ENCODE peak calls at places on chromosomes 6 and 20, in six cellular contexts. Y is neural progenitor cell, M is breast epithelium, F is upper lobe of left lung, R is endothelial cell of umbilical vein, H is lower lobe of right lung. K is an unnamed sample. For H3K27me3, the result is how much of the 10 kb centered on the place peaks cover.

GRCh38 chr20:5135363-5136012 is 8.7 kb downstream of the CDS2 start:
- DNase-seq in F (no peak), Y (no peak), H (no peak), R (no peak), M (no peak), K (no peak)

GRCh38 chr6:125718109-125718508 is 31.3 kb upstream of the HEY2 start:
- DNase-seq in M (no peak), F (no peak), H (no peak), R (no peak), Y (no peak), K (no peak)

GRCh38 chr6:18102783-18103509 is 19.5 kb downstream of the NHLRC1 start:
- DNase-seq in F (no peak), H (no peak), M (no peak), R (no peak), Y (no peak), K (no peak)

GRCh38 chr20:3454821-3455220 is 16.0 kb upstream of the ATRN start:
- DNase-seq in H (no peak), Y (no peak), R (no peak), F (no peak), M (no peak), K (no peak)

GRCh38 chr6:84284428-84285033 is 57.1 kb upstream of the CEP162 start:
- DNase-seq in R (peak), Y (peak), F (no peak), M (no peak), H (no peak), K (no peak)

GRCh38 chr6:45801471-45802289 is 214.0 kb downstream of the CLIC5 start:
- DNase-seq in R (no peak), F (no peak), H (no peak), Y (no peak), M (no peak), K (no peak)

GRCh38 chr6:68313911-68314310 is 321.2 kb upstream of the ADGRB3 start:
- DNase-seq in R (no peak), Y (peak), H (no peak), F (no peak), M (no peak), K (no peak)

GRCh38 chr20:39829255-39829654 is 859.8 kb downstream of the MAFB start:
- DNase-seq in Y (peak), R (no peak), F (no peak), H (no peak), M (no peak), K (no peak)

GRCh38 chr6:7267521-7268091 is 45.4 kb downstream of the SSR1 start:
- DNase-seq in F (peak), M (peak), H (no peak), Y (no peak), R (peak), K (peak)

GRCh38 chr6:152212437-152212836 is 405.0 kb downstream of the ESR1 start:
- DNase-seq in R (no peak), H (no peak), F (no peak), Y (no peak), M (no peak), K (no peak)

GRCh38 chr6:37696841-37697735 is 595 bp downstream of the MDGA1 start:
- DNase-seq in H (no peak), Y (peak), R (peak), M (no peak), F (no peak), K (no peak)

GRCh38 chr6:160792711-160793110 is 90.7 kb downstream of the PLG start:
- DNase-seq in H (no peak), F (no peak), R (no peak), M (no peak), Y (no peak), K (no peak)

GRCh38 chr6:148599967-148600426 is 146.8 kb upstream of the UST start:
- DNase-seq in R (no peak), M (no peak), F (no peak), Y (peak), H (no peak), K (no peak)

GRCh38 chr6:93177451-93177850 is 241.9 kb downstream of the EPHA7 start:
- DNase-seq in H (no peak), R (no peak), F (no peak), M (no peak), Y (no peak), K (no peak)

GRCh38 chr6:39041072-39041471 is 7.5 kb upstream of the GLP1R start:
- DNase-seq in R (no peak), Y (no peak), F (no peak), H (no peak), M (no peak), K (no peak)

GRCh38 chr6:26215200-26216014 is 128.2 kb downstream of the HFE start:
- DNase-seq in F (no peak), R (peak), Y (peak), M (no peak), H (no peak), K (no peak)

GRCh38 chr20:47351643-47352331 is 4.7 kb downstream of the ZMYND8 start:
- DNase-seq in R (peak), M (no peak), F (no peak), H (peak), Y (peak), K (no peak)

GRCh38 chr20:50848341-50848808 is 53.5 kb downstream of the BCAS4 start:
- DNase-seq in R (no peak), M (no peak), F (no peak), Y (no peak), H (no peak), K (peak)

GRCh38 chr6:165059032-165059431 is 250.4 kb downstream of the C6orf118 start:
- DNase-seq in F (no peak), H (no peak), R (no peak), M (no peak), Y (no peak), K (no peak)

GRCh38 chr20:4090756-4091331 is 75.5 kb upstream of the RNF24 start:
- DNase-seq in M (no peak), Y (no peak), H (no peak), F (no peak), R (peak), K (no peak)

GRCh38 chr6:121823437-121823851 is 388.0 kb downstream of the GJA1 start:
- DNase-seq in R (peak), F (no peak), H (no peak), Y (peak), M (no peak), K (no peak)

GRCh38 chr6:22113046-22113766 is 183.6 kb downstream of the PRL start:
- DNase-seq in F (peak), M (no peak), H (no peak), Y (no peak), R (peak), K (peak)

GRCh38 chr20:44730441-44730840 is 15.2 kb upstream of the KCNK15 start:
- DNase-seq in H (peak), Y (no peak), F (no peak), M (no peak), R (peak), K (no peak)

GRCh38 chr6:108302371-108302770 is 7.5 kb downstream of the AFG1L start:
- DNase-seq in F (no peak), R (no peak), H (no peak), Y (no peak), M (no peak), K (no peak)

GRCh38 chr6:149212892-149213786 is 104.4 kb upstream of the TAB2 start:
- DNase-seq in M (no peak), R (no peak), H (no peak), Y (no peak), F (no peak), K (no peak)

GRCh38 chr6:24721461-24722215 is 2.7 kb upstream of the C6orf62 start:
- DNase-seq in F (peak), Y (no peak), R (no peak), M (no peak), H (no peak), K (no peak)

GRCh38 chr20:55353206-55353605 is 652.1 kb downstream of the CBLN4 start:
- DNase-seq in M (no peak), R (no peak), H (no peak), Y (no peak), F (no peak), K (no peak)

GRCh38 chr6:162377735-162378134 is 349.8 kb downstream of the PRKN start:
- DNase-seq in M (no peak), F (no peak), Y (no peak), H (no peak), R (no peak), K (no peak)

GRCh38 chr6:109434456-109434855 is 6.0 kb downstream of the PPIL6 start:
- DNase-seq in M (no peak), R (no peak), Y (no peak), H (no peak), F (no peak), K (no peak)

GRCh38 chr6:166419268-166419667 is 36.5 kb upstream of the MPC1 start:
- DNase-seq in Y (no peak), F (no peak), R (no peak), H (no peak), M (no peak), K (no peak)

GRCh38 chr6:96420294-96420693 is 101.3 kb upstream of the UFL1 start:
- DNase-seq in M (no peak), R (no peak), Y (no peak), H (no peak), F (no peak), K (no peak)

GRCh38 chr6:25405442-25405841 is 126.3 kb downstream of the CARMIL1 start:
- DNase-seq in Y (no peak), F (no peak), H (no peak), M (no peak), R (no peak), K (no peak)

GRCh38 chr20:14712302-14712739 is 374.9 kb upstream of the FLRT3 start:
- DNase-seq in R (no peak), Y (peak), M (no peak), F (no peak), H (no peak), K (peak)

GRCh38 chr6:1313755-1314503 is 2.0 kb downstream of the FOXQ1 start:
- DNase-seq in F (peak), R (no peak), M (no peak), Y (peak), H (peak), K (no peak)

GRCh38 chr6:1312444-1313363 is 806 bp downstream of the FOXQ1 start:
- DNase-seq in H (peak), R (no peak), M (no peak), F (no peak), Y (peak), K (no peak)

GRCh38 chr6:1314617-1315016 is 2.7 kb downstream of the FOXQ1 start:
- DNase-seq in R (no peak), H (no peak), F (no peak), M (no peak), Y (no peak), K (no peak)

GRCh38 chr6:1312193-1312443 is 220 bp downstream of the FOXQ1 start:
- DNase-seq in F (no peak), R (no peak), M (no peak), Y (no peak), H (no peak), K (no peak)

GRCh38 chr6:1313364-1313754 is 1.5 kb downstream of the FOXQ1 start:
- DNase-seq in F (no peak), R (no peak), M (no peak), Y (no peak), H (no peak), K (no peak)
- H3K27me3 ChIP-seq in F (under half), R (under half), M (half or more), Y (half or more), H (half or more), K (under half)

GRCh38 chr6:106094964-106095335 is 8.8 kb downstream of the PRDM1 start:
- DNase-seq in R (no peak), H (no peak), F (no peak), Y (no peak), M (no peak), K (no peak)
- H3K27ac ChIP-seq in R (no peak), H (no peak), F (peak), Y (no peak), M (no peak), K (no peak)

GRCh38 chr20:57225830-57226229 is 40.6 kb downstream of the BMP7 start:
- DNase-seq in R (no peak), F (no peak), Y (no peak), H (no peak), M (no peak), K (no peak)
- H3K27me3 ChIP-seq in R (under half), F (under half), Y (under half), H (under half), M (under half), K (under half)

GRCh38 chr6:134739299-134740090 is 210.4 kb downstream of the ALDH8A1 start:
- DNase-seq in Y (no peak), R (peak), M (no peak), F (no peak), H (no peak), K (no peak)
- H3K27ac ChIP-seq in Y (no peak), R (peak), M (no peak), F (no peak), H (no peak), K (peak)

DNA sequence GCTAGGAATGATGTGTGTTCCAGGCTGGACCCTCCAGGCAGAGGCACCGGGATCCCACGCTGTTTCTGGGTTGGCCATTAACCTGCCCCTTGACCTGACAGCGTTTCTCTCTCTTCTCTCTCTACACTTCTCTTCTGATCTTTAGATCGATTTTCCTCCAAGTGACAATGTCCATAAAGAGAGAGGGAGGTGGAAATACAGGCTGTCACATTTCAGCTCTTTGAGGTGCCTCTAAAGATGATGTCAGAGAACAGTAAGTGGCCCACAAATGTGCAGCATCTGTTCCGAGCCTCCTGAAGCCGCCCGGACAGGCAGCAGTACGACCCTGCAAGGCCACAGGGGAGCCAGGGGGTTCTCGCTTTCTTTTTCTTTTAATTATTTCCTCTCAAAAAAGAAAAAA is 2.5 kb upstream of the SLCO4A1 start:
- DNase-seq in F (no peak), M (no peak), H (no peak), R (no peak), Y (no peak), K (no peak)
- H3K27me3 ChIP-seq in F (under half), M (under half), H (under half), R (under half), Y (half or more), K (under half)

DNA sequence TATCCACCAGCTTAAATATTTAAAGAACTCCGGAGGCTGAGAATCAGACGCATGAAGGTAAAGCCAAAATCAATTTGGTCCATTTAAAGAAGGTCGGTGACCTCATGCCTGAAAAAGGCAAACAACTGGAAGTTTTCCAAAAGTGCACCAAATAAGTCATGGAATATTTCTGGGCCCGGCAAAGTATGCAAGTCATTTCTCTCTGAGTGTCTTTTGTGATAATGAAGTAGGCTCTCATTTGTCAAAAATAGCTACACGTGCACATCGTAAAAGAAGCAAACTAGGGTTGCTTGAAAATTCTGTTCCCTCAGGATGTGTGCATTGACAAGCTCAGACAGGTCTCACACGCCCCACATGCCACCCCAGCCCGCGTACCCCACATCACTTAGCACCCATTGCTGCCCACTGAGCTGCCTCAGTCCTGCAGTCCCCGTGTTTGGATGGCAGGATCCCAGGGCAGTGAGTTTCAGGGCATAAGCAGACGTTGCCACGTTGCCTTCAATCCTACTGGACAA is 20.5 kb upstream of the PYGB start:
- DNase-seq in F (peak), M (no peak), Y (no peak), H (no peak), R (peak), K (no peak)
- H3K27ac ChIP-seq in F (peak), M (peak), Y (no peak), H (peak), R (no peak), K (peak)

GRCh38 chr6:14148471-14148870 is 30.9 kb downstream of the CD83 start:
- DNase-seq in Y (no peak), H (no peak), R (no peak), M (no peak), F (no peak), K (no peak)

GRCh38 chr6:14149053-14149746 is 31.6 kb downstream of the CD83 start:
- DNase-seq in F (no peak), R (no peak), H (no peak), M (no peak), Y (no peak), K (no peak)

GRCh38 chr6:14147891-14148290 is 30.3 kb downstream of the CD83 start:
- DNase-seq in M (no peak), R (no peak), Y (no peak), F (no peak), H (no peak), K (no peak)

GRCh38 chr6:14151773-14152172 is 34.2 kb downstream of the CD83 start:
- DNase-seq in F (no peak), Y (no peak), M (no peak), H (no peak), R (no peak), K (no peak)

DNA sequence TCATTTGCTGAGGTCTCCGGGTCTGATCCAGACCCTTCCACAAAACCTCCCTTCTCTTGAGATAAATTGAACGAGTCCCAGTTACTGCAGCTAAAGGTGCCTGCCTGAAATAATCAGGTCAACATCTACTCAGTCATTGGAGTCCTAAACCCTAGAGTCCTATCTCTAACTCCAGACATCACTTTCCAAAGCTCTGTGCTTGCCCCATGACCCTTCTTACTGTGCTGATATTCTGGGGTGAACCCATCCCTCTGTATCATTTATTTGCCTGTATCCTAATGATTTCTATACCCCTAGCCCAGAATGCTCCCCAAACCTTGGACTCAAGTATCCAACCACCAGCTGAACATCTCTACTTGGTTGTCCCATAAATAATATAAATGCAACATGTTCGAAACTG is 35.7 kb downstream of the CD83 start:
- DNase-seq in F (no peak), H (no peak), M (no peak), Y (no peak), R (no peak), K (no peak)
- H3K27me3 ChIP-seq in F (under half), H (under half), M (under half), Y (under half), R (under half), K (under half)

GRCh38 chr6:44699851-44700250 is 312.3 kb downstream of the CDC5L start:
- DNase-seq in F (no peak), H (no peak), M (no peak), Y (no peak), R (no peak), K (no peak)

GRCh38 chr6:44700422-44700821 is 312.9 kb downstream of the CDC5L start:
- DNase-seq in Y (no peak), M (no peak), R (no peak), H (no peak), F (no peak), K (no peak)

GRCh38 chr6:44701038-44701636 is 313.6 kb downstream of the CDC5L start:
- DNase-seq in Y (no peak), R (no peak), M (no peak), H (no peak), F (no peak), K (no peak)

GRCh38 chr6:44702292-44702691 is 314.8 kb downstream of the CDC5L start:
- DNase-seq in F (no peak), H (no peak), Y (no peak), R (no peak), M (no peak), K (no peak)

GRCh38 chr6:44701637-44702101 is 314.2 kb downstream of the CDC5L start:
- DNase-seq in R (no peak), Y (peak), H (no peak), M (no peak), F (no peak), K (no peak)
- H3K27ac ChIP-seq in R (no peak), Y (no peak), H (no peak), M (peak), F (no peak), K (no peak)